ENCODE peak calls at places on chromosomes 1 and 21, in ten cellular contexts. C is neuronal stem cell; D is body of pancreas; Z is fibroblast of lung; F is amniotic stem cell; G is anterior cingulate cortex; L is HFFc6; H is activated CD8-positive, alpha-beta T cell treated with anti-CD3 and anti-CD28 coated beads, Interleukin-2, amount 10 ng/mL, durations not matched to agents 7 days and 5 days; Q is NAMALWA; M is fibroblast of pulmonary artery. K is an unnamed sample.

GRCh38 chr1:58814251-58815068 is 30.6 kb upstream of the JUN start:
- DNase-seq in G (no peak), D (peak; percentile 61), Z (peak; percentile 75), H (no peak), L (no peak), Q (no peak), F (no peak), M (peak; percentile 37), C (peak; percentile 24), K (no peak)

GRCh38 chr1:18955442-18956188 is 861 bp downstream of the IFFO2 start:
- DNase-seq in Z (no peak), H (peak; percentile 66), F (no peak), M (no peak), C (no peak), D (peak; percentile 66), G (no peak), L (no peak), Q (no peak), K (no peak)

GRCh38 chr1:62722796-62723195 is 34.6 kb upstream of the DOCK7 start:
- DNase-seq in Z (no peak), C (no peak), H (no peak), F (no peak), L (no peak), M (no peak), D (no peak), Q (no peak), G (no peak), K (no peak)

GRCh38 chr1:47417129-47418044 is 1.3 kb downstream of the FOXE3 start:
- DNase-seq in L (no peak), M (no peak), Z (no peak), D (no peak), F (no peak), G (no peak), Q (no peak), C (no peak), H (no peak), K (no peak)

GRCh38 chr1:161068306-161069200 is 1.1 kb downstream of the ARHGAP30 start:
- DNase-seq in G (no peak), H (peak; percentile 92), F (no peak), Z (no peak), L (no peak), Q (peak; percentile 82), D (no peak), C (no peak), M (no peak), K (no peak)

GRCh38 chr1:39943471-39944290 is 11.3 kb upstream of the MFSD2A start:
- DNase-seq in L (no peak), Z (no peak), F (no peak), M (no peak), D (no peak), H (no peak), C (no peak), Q (no peak), G (no peak), K (no peak)

GRCh38 chr1:54982739-54983138 is 2.3 kb downstream of the TMEM61 start:
- DNase-seq in Z (no peak), F (no peak), G (no peak), C (no peak), L (no peak), Q (peak; percentile 45), H (no peak), D (no peak), M (no peak), K (no peak)

GRCh38 chr1:209839875-209840491 is 12.2 kb downstream of the UTP25 start:
- DNase-seq in L (peak; percentile 93), M (peak; percentile 96), Z (peak; percentile 98), G (no peak), H (no peak), C (no peak), D (no peak), Q (no peak), F (peak; percentile 92), K (peak; percentile 95)

GRCh38 chr1:179591592-179592580 is at the start of gene TDRD5:
- DNase-seq in D (peak; percentile 49), C (no peak), M (no peak), H (no peak), L (no peak), Q (no peak), Z (no peak), F (no peak), G (no peak), K (no peak)

GRCh38 chr1:202915146-202915545 is 11.9 kb downstream of the KLHL12 start:
- DNase-seq in Z (no peak), G (no peak), H (no peak), F (no peak), C (no peak), L (no peak), M (no peak), D (no peak), Q (no peak), K (no peak)

GRCh38 chr1:152388889-152389288 is 25.2 kb downstream of the CRNN start:
- DNase-seq in L (no peak), M (no peak), Q (no peak), F (no peak), Z (no peak), C (no peak), D (no peak), G (no peak), H (no peak), K (no peak)

GRCh38 chr1:172299515-172299914 is 121.0 kb upstream of the C1orf105 start:
- DNase-seq in M (no peak), F (no peak), G (no peak), L (no peak), Q (no peak), H (no peak), Z (no peak), D (no peak), C (no peak), K (no peak)

GRCh38 chr1:234716907-234717375 is 107.0 kb upstream of the IRF2BP2 start:
- DNase-seq in H (no peak), C (no peak), F (no peak), Z (no peak), Q (no peak), D (no peak), M (no peak), G (peak; percentile 19), L (no peak), K (no peak)

GRCh38 chr1:206704239-206704638 is 19.5 kb downstream of the MAPKAPK2 start:
- DNase-seq in G (no peak), M (no peak), Q (no peak), H (peak; percentile 40), F (no peak), Z (no peak), L (no peak), C (no peak), D (no peak), K (no peak)

GRCh38 chr1:153220606-153221303 is 3.4 kb downstream of the PRR9 start:
- DNase-seq in F (no peak), M (no peak), C (no peak), L (no peak), Z (no peak), D (no peak), Q (no peak), H (no peak), G (peak; percentile 51), K (peak; percentile 42)

GRCh38 chr1:112954945-112955677 is 885 bp downstream of the SLC16A1 start:
- DNase-seq in C (peak; percentile 61), H (peak; percentile 75), M (peak; percentile 59), D (peak; percentile 15), F (no peak), G (peak; percentile 49), L (peak; percentile 53), Z (peak; percentile 75), Q (peak; percentile 82), K (peak; percentile 24)

GRCh38 chr1:98962156-98962555 is 42.5 kb downstream of the PLPPR5 start:
- DNase-seq in G (no peak), H (no peak), Q (no peak), L (peak; percentile 16), Z (peak; percentile 54), M (peak; percentile 24), F (no peak), D (no peak), C (no peak), K (no peak)

GRCh38 chr1:109619655-109620395 is at the start of gene AMPD2:
- DNase-seq in G (peak; percentile 38), M (peak; percentile 89), H (peak; percentile 81), D (peak; percentile 85), L (peak; percentile 74), F (peak; percentile 64), C (peak; percentile 52), Z (peak; percentile 86), Q (peak; percentile 84), K (no peak)

GRCh38 chr1:117838911-117839310 is 90.5 kb downstream of the GDAP2 start:
- DNase-seq in Z (peak; percentile 87), F (no peak), G (no peak), C (no peak), D (no peak), H (no peak), L (peak; percentile 75), Q (no peak), M (peak; percentile 60), K (peak; percentile 24)

GRCh38 chr1:1899266-1899966 is 8.5 kb upstream of the GNB1 start:
- DNase-seq in Z (no peak), M (no peak), Q (peak; percentile 71), D (no peak), L (no peak), H (peak; percentile 48), C (no peak), G (no peak), F (no peak), K (no peak)

GRCh38 chr21:15250384-15250783 is 185.6 kb upstream of the NRIP1 start:
- DNase-seq in Z (peak; percentile 78), C (no peak), D (no peak), M (peak; percentile 35), G (no peak), Q (no peak), F (no peak), L (no peak), H (no peak), K (no peak)

GRCh38 chr1:93114403-93114802 is 35.3 kb downstream of the MTF2 start:
- DNase-seq in G (no peak), F (no peak), C (no peak), L (peak; percentile 6), D (no peak), M (no peak), Q (no peak), H (no peak), Z (peak; percentile 3), K (no peak)

GRCh38 chr1:107666493-107666892 is 298.5 kb downstream of the VAV3 start:
- DNase-seq in Q (no peak), F (no peak), L (no peak), D (no peak), G (no peak), M (no peak), C (no peak), Z (no peak), H (no peak), K (no peak)

GRCh38 chr1:89822999-89823628 is 2.3 kb downstream of the LRRC8D start:
- DNase-seq in Q (peak; percentile 42), H (no peak), D (no peak), G (no peak), C (no peak), L (peak; percentile 13), M (peak; percentile 71), Z (no peak), F (no peak), K (no peak)

GRCh38 chr1:213055087-213055591 is 4.1 kb downstream of the RPS6KC1 start:
- DNase-seq in H (no peak), Z (no peak), G (no peak), C (no peak), M (peak; percentile 58), D (no peak), F (no peak), L (no peak), Q (no peak), K (peak; percentile 64)

GRCh38 chr1:17550684-17551584 is 11.4 kb downstream of the ARHGEF10L start:
- DNase-seq in M (no peak), Z (peak; percentile 36), L (no peak), Q (no peak), G (no peak), C (no peak), H (no peak), D (no peak), F (no peak), K (no peak)

K was measured in foreskin melanocyte.